ENCODE peak calls at places on chromosomes 16 and 17, in four cellular contexts. One of them, this sample, is unnamed.

GRCh38 chr17:64382184-64382583 is 8.5 kb downstream of the PECAM1 start:
- DNase-seq in SJCRH30: no peak
- DNase-seq in right atrium auricular region: no peak
- DNase-seq in CD8-positive, alpha-beta T cell: no peak
- DNase-seq in this sample: no peak

GRCh38 chr17:3915642-3916012 is 638 bp downstream of the P2RX1 start:
- DNase-seq in right atrium auricular region: no peak
- DNase-seq in CD8-positive, alpha-beta T cell: no peak
- DNase-seq in SJCRH30: no peak
- DNase-seq in this sample: no peak

GRCh38 chr16:87465306-87465705 is 27.5 kb downstream of the ZCCHC14 start:
- DNase-seq in SJCRH30: peak; percentile 41
- DNase-seq in right atrium auricular region: peak; percentile 92
- DNase-seq in CD8-positive, alpha-beta T cell: no peak
- DNase-seq in this sample: peak; percentile 52

GRCh38 chr16:59573528-59574271 is 839.6 kb upstream of the GOT2 start:
- DNase-seq in SJCRH30: no peak
- DNase-seq in right atrium auricular region: no peak
- DNase-seq in CD8-positive, alpha-beta T cell: no peak
- DNase-seq in this sample: no peak

GRCh38 chr17:35236821-35237220 is 6.1 kb upstream of the SLFN5 start:
- DNase-seq in SJCRH30: no peak
- DNase-seq in CD8-positive, alpha-beta T cell: no peak
- DNase-seq in right atrium auricular region: no peak
- DNase-seq in this sample: no peak

GRCh38 chr17:29390856-29391631 is 881 bp downstream of the TAOK1 start:
- DNase-seq in CD8-positive, alpha-beta T cell: peak; percentile 11
- DNase-seq in right atrium auricular region: no peak
- DNase-seq in SJCRH30: peak; percentile 40
- DNase-seq in this sample: peak; percentile 18

GRCh38 chr17:63832455-63832854 is 5.0 kb upstream of the FTSJ3 start:
- DNase-seq in SJCRH30: no peak
- DNase-seq in right atrium auricular region: no peak
- DNase-seq in CD8-positive, alpha-beta T cell: no peak
- DNase-seq in this sample: no peak

GRCh38 chr17:50488880-50489279 is 10.2 kb downstream of the RSAD1 start:
- DNase-seq in CD8-positive, alpha-beta T cell: no peak
- DNase-seq in SJCRH30: no peak
- DNase-seq in right atrium auricular region: no peak
- DNase-seq in this sample: no peak

GRCh38 chr17:34163681-34164080 is 91.4 kb upstream of the CCL2 start:
- DNase-seq in right atrium auricular region: no peak
- DNase-seq in CD8-positive, alpha-beta T cell: no peak
- DNase-seq in SJCRH30: no peak
- DNase-seq in this sample: peak; percentile 24

GRCh38 chr17:78556812-78557211 is 20.4 kb downstream of the DNAH17 start:
- DNase-seq in right atrium auricular region: no peak
- DNase-seq in CD8-positive, alpha-beta T cell: no peak
- DNase-seq in SJCRH30: no peak
- DNase-seq in this sample: no peak

GRCh38 chr17:75270218-75270965 is 639 bp downstream of the MIF4GD start:
- DNase-seq in SJCRH30: peak; percentile 86
- DNase-seq in right atrium auricular region: no peak
- DNase-seq in CD8-positive, alpha-beta T cell: peak; percentile 16
- DNase-seq in this sample: peak; percentile 78

GRCh38 chr17:68143425-68143824 is 104.4 kb upstream of the AMZ2 start:
- DNase-seq in right atrium auricular region: no peak
- DNase-seq in SJCRH30: no peak
- DNase-seq in CD8-positive, alpha-beta T cell: no peak
- DNase-seq in this sample: no peak

GRCh38 chr17:73311428-73311780 is 397 bp downstream of the CDC42EP4 start:
- DNase-seq in right atrium auricular region: no peak
- DNase-seq in CD8-positive, alpha-beta T cell: no peak
- DNase-seq in SJCRH30: no peak
- DNase-seq in this sample: no peak

GRCh38 chr16:6888536-6888935 is 444.1 kb upstream of the RBFOX1 start:
- DNase-seq in right atrium auricular region: no peak
- DNase-seq in CD8-positive, alpha-beta T cell: no peak
- DNase-seq in SJCRH30: no peak
- DNase-seq in this sample: no peak

GRCh38 chr17:78789663-78790181 is 7.6 kb upstream of the CYTH1 start:
- DNase-seq in right atrium auricular region: peak; percentile 87
- DNase-seq in CD8-positive, alpha-beta T cell: peak; percentile 50
- DNase-seq in SJCRH30: peak; percentile 92
- DNase-seq in this sample: no peak

GRCh38 chr16:84284168-84284722 is 10.4 kb upstream of the WFDC1 start:
- DNase-seq in right atrium auricular region: peak; percentile 80
- DNase-seq in SJCRH30: no peak
- DNase-seq in CD8-positive, alpha-beta T cell: no peak
- DNase-seq in this sample: no peak

GRCh38 chr17:73025041-73025440 is 67.4 kb downstream of the SLC39A11 start:
- DNase-seq in CD8-positive, alpha-beta T cell: no peak
- DNase-seq in right atrium auricular region: no peak
- DNase-seq in SJCRH30: no peak
- DNase-seq in this sample: no peak

GRCh38 chr17:14198013-14198412 is 38.6 kb downstream of the CDRT15 start:
- DNase-seq in right atrium auricular region: no peak
- DNase-seq in CD8-positive, alpha-beta T cell: no peak
- DNase-seq in SJCRH30: no peak
- DNase-seq in this sample: peak; percentile 59

GRCh38 chr17:77151236-77151635 is 10.5 kb downstream of the SEC14L1 start:
- DNase-seq in right atrium auricular region: no peak
- DNase-seq in SJCRH30: no peak
- DNase-seq in CD8-positive, alpha-beta T cell: no peak
- DNase-seq in this sample: no peak

GRCh38 chr16:61654962-61655361 is 381.3 kb downstream of the CDH8 start:
- DNase-seq in right atrium auricular region: no peak
- DNase-seq in SJCRH30: no peak
- DNase-seq in CD8-positive, alpha-beta T cell: no peak
- DNase-seq in this sample: no peak

GRCh38 chr17:79944251-79944812 is 91.3 kb downstream of the TBC1D16 start:
- DNase-seq in CD8-positive, alpha-beta T cell: no peak
- DNase-seq in right atrium auricular region: no peak
- DNase-seq in SJCRH30: no peak
- DNase-seq in this sample: peak; percentile 15

GRCh38 chr16:22023505-22023904 is 15.6 kb downstream of the MOSMO start:
- DNase-seq in SJCRH30: no peak
- DNase-seq in CD8-positive, alpha-beta T cell: no peak
- DNase-seq in right atrium auricular region: no peak
- DNase-seq in this sample: no peak

GRCh38 chr17:71085238-71086033 is 916.1 kb downstream of the KCNJ2 start:
- DNase-seq in right atrium auricular region: no peak
- DNase-seq in CD8-positive, alpha-beta T cell: no peak
- DNase-seq in SJCRH30: peak; percentile 28
- DNase-seq in this sample: peak; percentile 66

GRCh38 chr17:79944821-79945391 is 90.8 kb downstream of the TBC1D16 start:
- DNase-seq in CD8-positive, alpha-beta T cell: no peak
- DNase-seq in SJCRH30: no peak
- DNase-seq in right atrium auricular region: no peak
- DNase-seq in this sample: peak; percentile 12

GRCh38 chr16:79274197-79274596 is 326.3 kb downstream of the MAF start:
- DNase-seq in SJCRH30: no peak
- DNase-seq in CD8-positive, alpha-beta T cell: no peak
- DNase-seq in right atrium auricular region: no peak
- DNase-seq in this sample: no peak

GRCh38 chr17:79325707-79326106 is 251.1 kb downstream of the ENGASE start:
- DNase-seq in right atrium auricular region: no peak
- DNase-seq in CD8-positive, alpha-beta T cell: no peak
- DNase-seq in SJCRH30: peak; percentile 46
- DNase-seq in this sample: no peak

GRCh38 chr16:24734382-24734781 is 4.9 kb downstream of the TNRC6A start:
- DNase-seq in CD8-positive, alpha-beta T cell: no peak
- DNase-seq in SJCRH30: no peak
- DNase-seq in right atrium auricular region: no peak
- DNase-seq in this sample: no peak

GRCh38 chr17:79033046-79033616 is 9.2 kb downstream of the C1QTNF1 start:
- DNase-seq in SJCRH30: peak; percentile 68
- DNase-seq in right atrium auricular region: no peak
- DNase-seq in CD8-positive, alpha-beta T cell: no peak
- DNase-seq in this sample: no peak

GRCh38 chr17:29560306-29560705 is 6.5 kb downstream of the ABHD15 start:
- DNase-seq in SJCRH30: no peak
- DNase-seq in CD8-positive, alpha-beta T cell: no peak
- DNase-seq in right atrium auricular region: no peak
- DNase-seq in this sample: no peak

GRCh38 chr17:13594762-13595697 is 6.7 kb downstream of the HS3ST3A1 start:
- DNase-seq in SJCRH30: peak; percentile 90
- DNase-seq in CD8-positive, alpha-beta T cell: peak; percentile 79
- DNase-seq in right atrium auricular region: peak; percentile 78
- DNase-seq in this sample: peak; percentile 67

GRCh38 chr16:46974352-46974751 is 878 bp upstream of the DNAJA2 start:
- DNase-seq in SJCRH30: no peak
- DNase-seq in CD8-positive, alpha-beta T cell: no peak
- DNase-seq in right atrium auricular region: no peak
- DNase-seq in this sample: peak; percentile 39

GRCh38 chr16:8864480-8864879 is 4.3 kb downstream of the CARHSP1 start:
- DNase-seq in CD8-positive, alpha-beta T cell: no peak
- DNase-seq in SJCRH30: no peak
- DNase-seq in right atrium auricular region: no peak
- DNase-seq in this sample: no peak

This sample was measured in BE2C.